ENCODE peak calls at places on chromosome 19, in ten cellular contexts. One of them, this sample, is unnamed. For H3K36me3, the result is how much of the 10 kb centered on the place peaks cover.

GRCh38 chr19:47897857-47898256 is 11.7 kb upstream of the SULT2A1 start:
- DNase-seq in tibial artery: no peak
- DNase-seq in psoas muscle: no peak
- DNase-seq in PC-9: no peak
- DNase-seq in cardiac muscle cell: no peak
- DNase-seq in CD4-positive, alpha-beta memory T cell: no peak
- DNase-seq in OCI-LY7: no peak
- DNase-seq in IMR-90: no peak
- DNase-seq in astrocyte: no peak
- DNase-seq in fibroblast of lung: no peak
- DNase-seq in this sample: no peak

GRCh38 chr19:6737284-6737872 is at the start of gene GPR108:
- DNase-seq in tibial artery: peak
- DNase-seq in psoas muscle: peak
- DNase-seq in PC-9: peak
- DNase-seq in cardiac muscle cell: peak
- DNase-seq in CD4-positive, alpha-beta memory T cell: peak
- DNase-seq in OCI-LY7: peak
- DNase-seq in IMR-90: peak
- DNase-seq in astrocyte: peak
- DNase-seq in fibroblast of lung: peak
- DNase-seq in this sample: peak

GRCh38 chr19:37492213-37492612 is 14.5 kb upstream of the ZNF793 start:
- DNase-seq in tibial artery: no peak
- DNase-seq in psoas muscle: no peak
- DNase-seq in PC-9: no peak
- DNase-seq in cardiac muscle cell: no peak
- DNase-seq in CD4-positive, alpha-beta memory T cell: no peak
- DNase-seq in OCI-LY7: no peak
- DNase-seq in IMR-90: no peak
- DNase-seq in astrocyte: no peak
- DNase-seq in fibroblast of lung: no peak
- DNase-seq in this sample: no peak

GRCh38 chr19:6103217-6103644 is 7.1 kb downstream of the RFX2 start:
- DNase-seq in tibial artery: peak
- DNase-seq in psoas muscle: peak
- DNase-seq in PC-9: no peak
- DNase-seq in cardiac muscle cell: peak
- DNase-seq in CD4-positive, alpha-beta memory T cell: no peak
- DNase-seq in OCI-LY7: no peak
- DNase-seq in IMR-90: peak
- DNase-seq in astrocyte: peak
- DNase-seq in fibroblast of lung: peak
- DNase-seq in this sample: peak

GRCh38 chr19:35120492-35120891 is 4.9 kb downstream of the FXYD3 start:
- DNase-seq in tibial artery: no peak
- DNase-seq in psoas muscle: no peak
- DNase-seq in PC-9: peak
- DNase-seq in cardiac muscle cell: peak
- DNase-seq in CD4-positive, alpha-beta memory T cell: no peak
- DNase-seq in OCI-LY7: no peak
- DNase-seq in IMR-90: peak
- DNase-seq in astrocyte: peak
- DNase-seq in fibroblast of lung: peak
- DNase-seq in this sample: peak

GRCh38 chr19:11092181-11092538 is 2.9 kb downstream of the LDLR start:
- DNase-seq in tibial artery: no peak
- DNase-seq in psoas muscle: no peak
- DNase-seq in PC-9: peak
- DNase-seq in cardiac muscle cell: peak
- DNase-seq in CD4-positive, alpha-beta memory T cell: peak
- DNase-seq in OCI-LY7: no peak
- DNase-seq in IMR-90: peak
- DNase-seq in astrocyte: peak
- DNase-seq in fibroblast of lung: peak
- DNase-seq in this sample: peak

GRCh38 chr19:34241513-34242337 is 12.6 kb upstream of the GARRE1 start:
- DNase-seq in tibial artery: no peak
- DNase-seq in psoas muscle: no peak
- DNase-seq in PC-9: peak
- DNase-seq in cardiac muscle cell: no peak
- DNase-seq in CD4-positive, alpha-beta memory T cell: no peak
- DNase-seq in OCI-LY7: peak
- DNase-seq in IMR-90: no peak
- DNase-seq in astrocyte: no peak
- DNase-seq in fibroblast of lung: no peak
- DNase-seq in this sample: peak

GRCh38 chr19:43552198-43552450 is 19.1 kb downstream of the ZNF575 start:
- DNase-seq in tibial artery: no peak
- DNase-seq in psoas muscle: no peak
- DNase-seq in PC-9: no peak
- DNase-seq in cardiac muscle cell: no peak
- DNase-seq in CD4-positive, alpha-beta memory T cell: no peak
- DNase-seq in OCI-LY7: no peak
- DNase-seq in IMR-90: no peak
- DNase-seq in astrocyte: no peak
- DNase-seq in fibroblast of lung: no peak
- DNase-seq in this sample: no peak

GRCh38 chr19:13118424-13119193 is 545 bp downstream of the NACC1 start:
- DNase-seq in tibial artery: no peak
- DNase-seq in psoas muscle: peak
- DNase-seq in PC-9: peak
- DNase-seq in cardiac muscle cell: peak
- DNase-seq in CD4-positive, alpha-beta memory T cell: no peak
- DNase-seq in OCI-LY7: peak
- DNase-seq in IMR-90: peak
- DNase-seq in astrocyte: peak
- DNase-seq in fibroblast of lung: peak
- DNase-seq in this sample: peak

GRCh38 chr19:46691104-46691503 is 25.8 kb downstream of the PRKD2 start:
- DNase-seq in tibial artery: no peak
- DNase-seq in psoas muscle: no peak
- DNase-seq in PC-9: no peak
- DNase-seq in cardiac muscle cell: no peak
- DNase-seq in CD4-positive, alpha-beta memory T cell: no peak
- DNase-seq in OCI-LY7: no peak
- DNase-seq in IMR-90: no peak
- DNase-seq in astrocyte: no peak
- DNase-seq in fibroblast of lung: no peak
- DNase-seq in this sample: no peak

GRCh38 chr19:46691948-46692347 is 25.0 kb downstream of the PRKD2 start:
- DNase-seq in tibial artery: no peak
- DNase-seq in psoas muscle: no peak
- DNase-seq in PC-9: no peak
- DNase-seq in cardiac muscle cell: no peak
- DNase-seq in CD4-positive, alpha-beta memory T cell: no peak
- DNase-seq in OCI-LY7: no peak
- DNase-seq in IMR-90: no peak
- DNase-seq in astrocyte: no peak
- DNase-seq in fibroblast of lung: no peak
- DNase-seq in this sample: no peak

GRCh38 chr19:46693760-46694159 is 23.2 kb downstream of the PRKD2 start:
- DNase-seq in tibial artery: no peak
- DNase-seq in psoas muscle: no peak
- DNase-seq in PC-9: no peak
- DNase-seq in cardiac muscle cell: no peak
- DNase-seq in CD4-positive, alpha-beta memory T cell: no peak
- DNase-seq in OCI-LY7: no peak
- DNase-seq in IMR-90: no peak
- DNase-seq in astrocyte: no peak
- DNase-seq in fibroblast of lung: no peak
- DNase-seq in this sample: no peak

GRCh38 chr19:46696052-46696451 is 20.9 kb downstream of the PRKD2 start:
- DNase-seq in tibial artery: no peak
- DNase-seq in psoas muscle: no peak
- DNase-seq in PC-9: no peak
- DNase-seq in cardiac muscle cell: no peak
- DNase-seq in CD4-positive, alpha-beta memory T cell: no peak
- DNase-seq in OCI-LY7: no peak
- DNase-seq in IMR-90: no peak
- DNase-seq in astrocyte: no peak
- DNase-seq in fibroblast of lung: no peak
- DNase-seq in this sample: no peak

DNA sequence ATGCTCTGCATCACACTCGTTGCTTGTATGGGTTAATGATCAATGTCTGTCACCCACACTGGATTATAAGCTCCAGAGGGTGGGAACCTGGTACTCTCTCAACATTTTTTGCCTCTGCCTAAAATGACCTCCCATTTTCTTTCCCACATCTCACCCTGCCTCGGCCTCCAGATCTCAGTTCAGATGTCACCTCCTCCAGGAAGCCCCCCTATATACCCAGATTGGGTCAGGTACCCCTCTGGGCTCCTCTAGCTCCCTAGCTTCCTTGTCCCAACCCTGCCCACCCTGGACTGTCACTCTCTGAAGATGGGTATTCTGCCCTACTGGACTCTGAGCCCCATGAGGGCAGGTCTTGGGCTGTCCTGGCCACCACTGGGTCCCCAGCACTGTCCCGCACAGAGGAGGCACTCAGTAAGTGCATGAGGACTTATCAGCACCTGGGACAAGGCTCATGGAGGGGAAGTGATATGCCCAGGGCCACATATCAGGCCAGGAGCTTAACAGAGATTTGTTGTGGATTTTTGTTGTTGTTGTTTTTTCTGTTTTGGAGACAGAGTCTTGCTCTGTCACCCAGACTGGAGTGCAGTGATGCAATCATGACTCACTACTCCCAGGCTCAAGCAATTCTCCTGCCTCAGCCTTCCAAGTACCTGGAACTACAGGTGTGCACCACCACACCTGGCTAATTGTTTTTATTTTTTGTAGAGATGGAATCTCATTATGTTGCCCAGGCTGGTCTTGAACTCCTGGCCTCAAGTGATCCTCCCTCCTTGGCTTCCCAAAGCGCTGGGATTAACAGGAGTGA is 23.8 kb downstream of the PRKD2 start:
- DNase-seq in tibial artery: no peak
- DNase-seq in psoas muscle: no peak
- DNase-seq in PC-9: peak
- DNase-seq in cardiac muscle cell: no peak
- DNase-seq in CD4-positive, alpha-beta memory T cell: no peak
- DNase-seq in OCI-LY7: no peak
- DNase-seq in IMR-90: no peak
- DNase-seq in astrocyte: no peak
- DNase-seq in fibroblast of lung: no peak
- DNase-seq in this sample: peak
- H3K36me3 ChIP-seq in tibial artery: half or more
- H3K36me3 ChIP-seq in psoas muscle: half or more
- H3K36me3 ChIP-seq in PC-9: under half
- H3K36me3 ChIP-seq in cardiac muscle cell: under half
- H3K36me3 ChIP-seq in CD4-positive, alpha-beta memory T cell: half or more
- H3K36me3 ChIP-seq in OCI-LY7: half or more
- H3K36me3 ChIP-seq in IMR-90: half or more
- H3K36me3 ChIP-seq in astrocyte: under half
- H3K36me3 ChIP-seq in fibroblast of lung: under half
- H3K36me3 ChIP-seq in this sample: under half

GRCh38 chr19:2809387-2810140 is 10.1 kb upstream of the ZNF554 start:
- DNase-seq in tibial artery: no peak
- DNase-seq in psoas muscle: no peak
- DNase-seq in PC-9: no peak
- DNase-seq in cardiac muscle cell: no peak
- DNase-seq in CD4-positive, alpha-beta memory T cell: no peak
- DNase-seq in OCI-LY7: no peak
- DNase-seq in IMR-90: no peak
- DNase-seq in astrocyte: no peak
- DNase-seq in fibroblast of lung: no peak
- DNase-seq in this sample: no peak
- H3K36me3 ChIP-seq in tibial artery: under half
- H3K36me3 ChIP-seq in psoas muscle: half or more
- H3K36me3 ChIP-seq in PC-9: under half
- H3K36me3 ChIP-seq in cardiac muscle cell: under half
- H3K36me3 ChIP-seq in CD4-positive, alpha-beta memory T cell: under half
- H3K36me3 ChIP-seq in OCI-LY7: half or more
- H3K36me3 ChIP-seq in IMR-90: half or more
- H3K36me3 ChIP-seq in astrocyte: under half
- H3K36me3 ChIP-seq in fibroblast of lung: under half
- H3K36me3 ChIP-seq in this sample: under half

DNA sequence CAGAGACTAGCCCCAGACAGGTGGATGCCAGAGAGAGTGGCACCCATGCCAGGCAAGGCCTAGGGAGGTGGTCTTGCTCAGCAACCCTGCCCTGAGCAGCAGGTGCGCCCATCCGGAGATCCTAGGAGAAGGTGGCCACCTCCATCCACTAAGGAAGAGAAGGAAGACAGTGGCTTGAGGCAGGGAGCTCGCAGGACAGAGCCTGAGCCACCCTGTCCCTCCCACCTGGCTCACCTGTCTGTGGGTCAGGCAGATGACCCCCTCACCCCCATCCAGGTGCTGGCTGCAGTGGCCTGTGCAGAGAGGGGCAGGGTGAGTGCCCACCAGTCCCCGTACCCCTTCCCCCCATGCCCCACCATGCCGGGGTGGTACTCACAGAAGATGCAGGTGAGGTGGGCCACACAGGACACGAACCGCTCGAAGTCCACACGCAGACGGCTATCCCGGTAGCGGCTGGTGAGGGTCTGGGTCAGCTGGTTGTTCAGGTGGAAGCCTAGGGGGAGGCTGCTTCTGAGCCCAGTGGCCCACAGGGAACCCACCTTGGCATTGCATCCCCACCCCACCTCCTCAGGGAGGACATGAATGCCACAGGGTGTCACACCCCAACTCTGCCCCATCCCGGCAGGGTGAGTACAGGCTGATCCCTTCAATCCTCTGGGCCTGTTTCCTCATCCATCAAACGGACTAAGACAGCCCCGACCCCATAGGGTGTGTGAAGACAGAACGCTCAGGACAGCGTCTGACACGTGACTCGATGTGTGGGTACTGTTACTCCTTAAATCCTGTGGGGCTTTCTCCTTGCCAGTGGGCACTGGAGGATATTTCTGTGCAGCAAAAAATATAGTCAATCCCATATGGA is 13.3 kb downstream of the CAPN12 start:
- DNase-seq in tibial artery: peak
- DNase-seq in psoas muscle: no peak
- DNase-seq in PC-9: no peak
- DNase-seq in cardiac muscle cell: no peak
- DNase-seq in CD4-positive, alpha-beta memory T cell: no peak
- DNase-seq in OCI-LY7: no peak
- DNase-seq in IMR-90: no peak
- DNase-seq in astrocyte: no peak
- DNase-seq in fibroblast of lung: no peak
- DNase-seq in this sample: no peak
- H3K36me3 ChIP-seq in tibial artery: under half
- H3K36me3 ChIP-seq in psoas muscle: half or more
- H3K36me3 ChIP-seq in PC-9: under half
- H3K36me3 ChIP-seq in cardiac muscle cell: under half
- H3K36me3 ChIP-seq in CD4-positive, alpha-beta memory T cell: under half
- H3K36me3 ChIP-seq in OCI-LY7: under half
- H3K36me3 ChIP-seq in IMR-90: under half
- H3K36me3 ChIP-seq in astrocyte: under half
- H3K36me3 ChIP-seq in fibroblast of lung: under half
- H3K36me3 ChIP-seq in this sample: under half

DNA sequence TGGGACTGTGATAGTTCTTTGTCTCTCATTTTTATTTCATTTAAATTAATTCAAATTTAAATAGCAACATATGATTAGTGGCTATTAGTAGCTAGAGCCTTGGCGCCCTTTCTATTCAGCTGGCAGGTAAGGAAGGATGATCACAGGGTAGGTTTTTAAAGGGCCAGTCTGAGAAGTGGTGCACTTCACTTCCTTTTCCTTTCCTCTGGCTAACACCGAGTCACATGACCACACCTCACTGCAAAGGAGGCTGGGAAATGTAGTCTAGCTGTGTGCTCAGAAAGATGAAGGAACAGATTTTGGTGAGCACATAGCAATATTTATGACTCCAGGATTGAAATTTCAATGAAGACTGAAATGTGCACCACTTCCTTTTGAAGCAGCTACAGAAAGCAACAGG is 128.7 kb downstream of the TSHZ3 start:
- DNase-seq in tibial artery: no peak
- DNase-seq in psoas muscle: no peak
- DNase-seq in PC-9: no peak
- DNase-seq in cardiac muscle cell: no peak
- DNase-seq in CD4-positive, alpha-beta memory T cell: peak
- DNase-seq in OCI-LY7: peak
- DNase-seq in IMR-90: no peak
- DNase-seq in astrocyte: no peak
- DNase-seq in fibroblast of lung: no peak
- DNase-seq in this sample: peak
- H3K36me3 ChIP-seq in tibial artery: under half
- H3K36me3 ChIP-seq in psoas muscle: under half
- H3K36me3 ChIP-seq in PC-9: under half
- H3K36me3 ChIP-seq in cardiac muscle cell: under half
- H3K36me3 ChIP-seq in CD4-positive, alpha-beta memory T cell: under half
- H3K36me3 ChIP-seq in OCI-LY7: under half
- H3K36me3 ChIP-seq in IMR-90: under half
- H3K36me3 ChIP-seq in astrocyte: under half
- H3K36me3 ChIP-seq in fibroblast of lung: under half
- H3K36me3 ChIP-seq in this sample: under half

This sample was measured in bronchial epithelial cell.